ENCODE peak calls at places on chromosomes 1 and 21, in ten cellular contexts. H is HCT116; F is A549; M is SJSA1; O is aorta; D is psoas muscle; B is transverse colon; K is CD4-positive, CD25-positive, alpha-beta regulatory T cell; V is lower lobe of right lung; I is K562. T is an unnamed sample. For H3K4me1, the result is how much of the 10 kb centered on the place peaks cover.

GRCh38 chr1:184152502-184152901 is 101.0 kb downstream of the TSEN15 start:
- DNase-seq in V (no peak), K (no peak), I (no peak), H (no peak), M (peak), B (peak), O (peak), D (peak), F (no peak), T (no peak)

GRCh38 chr21:44755227-44755626 is 43.9 kb upstream of the TSPEAR start:
- DNase-seq in F (no peak), B (no peak), O (no peak), H (no peak), I (peak), M (no peak), K (no peak), V (no peak), D (no peak), T (no peak)

GRCh38 chr1:212415107-212415841 is 588 bp upstream of the PACC1 start:
- DNase-seq in M (no peak), O (no peak), H (no peak), I (peak), V (no peak), B (no peak), K (no peak), D (no peak), F (no peak), T (no peak)

GRCh38 chr1:7178741-7179140 is 393.5 kb downstream of the CAMTA1 start:
- DNase-seq in I (no peak), K (no peak), M (no peak), D (no peak), H (no peak), V (no peak), O (no peak), F (no peak), B (no peak), T (no peak)

GRCh38 chr1:34754878-34755637 is at the start of gene GJB5:
- DNase-seq in V (no peak), I (no peak), M (no peak), D (no peak), H (peak), K (no peak), B (peak), F (no peak), O (no peak), T (peak)

GRCh38 chr21:16492892-16493291 is 763.1 kb downstream of the USP25 start:
- DNase-seq in I (no peak), F (no peak), H (no peak), K (no peak), V (no peak), B (no peak), M (no peak), O (no peak), D (no peak), T (no peak)

GRCh38 chr21:45954271-45954670 is 27.3 kb upstream of the COL6A1 start:
- DNase-seq in M (no peak), B (no peak), D (no peak), H (no peak), F (no peak), O (peak), I (no peak), K (no peak), V (no peak), T (no peak)

GRCh38 chr1:184221087-184221486 is 165.7 kb upstream of the C1orf21 start:
- DNase-seq in V (no peak), M (no peak), K (no peak), I (no peak), B (no peak), F (no peak), O (no peak), D (no peak), H (no peak), T (no peak)

GRCh38 chr1:204615881-204616280 is 69.7 kb downstream of the LRRN2 start:
- DNase-seq in M (no peak), K (no peak), V (no peak), I (no peak), D (no peak), O (no peak), F (no peak), H (no peak), B (no peak), T (no peak)

GRCh38 chr1:30722175-30722537 is 1.2 kb downstream of the MATN1 start:
- DNase-seq in K (no peak), D (no peak), M (no peak), V (no peak), H (no peak), F (no peak), O (no peak), I (no peak), B (no peak), T (no peak)

GRCh38 chr1:92951141-92951582 is 10.1 kb downstream of the DIPK1A start:
- DNase-seq in D (no peak), F (peak), V (no peak), K (peak), I (peak), O (no peak), H (peak), M (peak), B (peak), T (no peak)

GRCh38 chr1:25095635-25096200 is 136.6 kb downstream of the SYF2 start:
- DNase-seq in O (no peak), H (no peak), K (no peak), B (no peak), D (no peak), V (no peak), M (no peak), F (no peak), I (no peak), T (no peak)

GRCh38 chr1:88519156-88519555 is 164.9 kb upstream of the PKN2 start:
- DNase-seq in I (no peak), V (no peak), O (no peak), H (no peak), K (no peak), D (no peak), B (no peak), M (no peak), F (no peak), T (no peak)

GRCh38 chr1:196590012-196590708 is 18.1 kb downstream of the KCNT2 start:
- DNase-seq in F (no peak), V (no peak), K (no peak), M (no peak), H (no peak), O (no peak), D (no peak), I (no peak), B (no peak), T (no peak)

GRCh38 chr1:197141556-197141955 is 4.9 kb downstream of the ASPM start:
- DNase-seq in V (no peak), F (no peak), M (no peak), K (no peak), D (no peak), I (no peak), O (no peak), B (no peak), H (no peak), T (no peak)

GRCh38 chr1:202283379-202283844 is 58.3 kb downstream of the UBE2T start:
- DNase-seq in K (no peak), O (no peak), B (no peak), D (no peak), H (peak), F (peak), V (no peak), I (no peak), M (peak), T (peak)

DNA sequence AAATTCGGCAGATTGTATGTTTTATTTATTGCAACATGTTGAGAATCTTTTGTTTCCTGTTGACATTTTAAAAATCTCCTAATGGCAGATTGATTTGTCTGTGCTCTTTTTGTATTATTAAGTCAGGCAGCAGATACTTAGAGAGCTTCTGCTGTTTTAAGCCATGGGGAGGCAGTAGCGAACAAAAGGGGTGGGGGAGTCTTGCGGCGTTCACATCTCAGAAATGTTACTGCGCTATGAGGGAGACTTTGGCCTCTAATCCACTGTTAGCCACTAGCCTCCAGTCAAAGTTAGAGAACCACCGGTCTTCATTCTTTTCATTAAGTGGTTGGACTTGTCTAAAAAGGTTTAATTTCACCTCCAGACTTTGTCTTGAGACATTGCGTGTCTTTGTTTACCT is 93.6 kb downstream of the DYRK1A start:
- DNase-seq in V (no peak), B (no peak), I (peak), M (no peak), F (peak), D (no peak), O (no peak), H (no peak), K (no peak), T (no peak)
- H3K4me1 ChIP-seq in V (half or more), B (half or more), I (under half), M (under half), F (half or more), D (half or more), O (under half), H (under half), K (half or more), T (under half)

DNA sequence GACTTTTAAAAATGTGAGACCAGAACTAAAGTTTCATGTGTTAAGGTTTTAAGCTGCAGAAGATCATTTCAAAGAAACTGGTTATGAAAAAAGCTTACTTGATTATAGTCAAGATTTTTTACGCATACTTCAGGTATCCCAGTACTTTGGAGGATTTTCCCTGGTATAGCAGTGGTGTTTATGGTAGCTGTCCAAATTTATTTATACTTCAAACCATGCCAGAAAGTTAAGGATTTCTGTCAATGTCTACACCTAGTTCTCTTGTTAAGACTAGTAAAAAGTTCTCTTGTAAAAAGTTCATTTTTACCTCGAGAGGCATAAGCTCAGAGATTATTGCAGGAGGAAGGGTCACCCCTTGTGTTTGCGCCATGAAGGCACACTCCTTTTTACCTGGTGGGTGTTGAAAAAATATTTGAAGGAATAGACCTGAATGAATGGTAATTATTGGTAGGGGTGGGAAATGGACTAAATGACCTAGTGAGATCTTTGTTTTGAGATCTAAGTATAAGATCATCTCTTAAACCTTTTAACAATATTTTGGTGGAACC is 2.8 kb downstream of the DYRK1A start:
- DNase-seq in H (no peak), O (no peak), M (peak), I (no peak), B (no peak), K (no peak), F (no peak), V (no peak), D (no peak), T (no peak)
- H3K4me1 ChIP-seq in H (half or more), O (under half), M (under half), I (under half), B (half or more), K (half or more), F (under half), V (half or more), D (half or more), T (under half)

DNA sequence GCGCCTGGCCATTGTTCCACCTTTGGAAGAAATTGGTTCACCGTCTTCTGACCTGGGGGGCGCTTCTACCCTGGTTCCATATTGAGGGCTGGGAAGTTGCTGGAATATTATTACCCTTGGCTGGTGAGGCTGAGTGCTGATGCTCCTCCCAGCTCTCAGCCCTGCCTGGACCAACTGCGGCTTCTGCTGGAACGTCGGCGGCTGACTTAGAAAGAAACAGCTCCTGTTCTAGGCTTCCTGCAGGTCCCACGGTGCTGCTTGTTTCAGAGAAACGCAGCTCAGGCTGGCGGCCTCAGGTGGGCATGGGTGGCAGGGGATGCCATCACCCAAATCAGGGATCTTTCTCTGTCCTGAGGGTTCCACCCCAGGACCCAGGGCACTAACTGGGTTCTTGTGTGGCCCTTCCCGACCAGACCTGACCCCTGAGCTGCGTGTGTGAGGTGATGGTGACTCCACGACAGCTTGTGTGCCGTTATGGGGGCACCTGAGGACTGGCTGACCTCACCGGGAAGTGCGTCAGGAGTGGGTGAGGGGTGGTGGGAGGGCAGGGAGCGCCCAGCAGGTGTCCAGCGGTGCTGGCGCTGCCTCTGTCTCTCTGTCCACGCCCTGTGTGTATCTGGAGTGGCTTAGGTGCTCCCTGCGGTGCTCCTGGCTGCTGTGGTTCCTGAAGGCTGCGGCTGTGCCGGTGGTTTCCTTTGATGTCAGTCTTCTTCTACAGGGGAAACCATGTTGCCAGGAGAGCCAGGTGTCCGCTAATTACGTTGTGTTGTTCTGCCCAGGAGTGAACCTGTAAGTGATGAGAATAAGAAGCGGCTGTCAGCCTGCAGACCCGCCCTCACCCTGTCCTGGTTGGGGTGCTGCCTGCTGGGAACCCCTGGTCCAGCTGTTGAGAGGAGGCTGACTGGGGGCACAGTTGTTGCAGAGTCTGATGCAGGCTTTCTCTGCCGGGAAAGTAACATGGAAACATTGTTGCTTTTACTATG is 8.9 kb downstream of the SKI start:
- DNase-seq in H (no peak), M (no peak), D (no peak), V (no peak), B (no peak), K (peak), I (no peak), O (peak), F (no peak), T (no peak)
- H3K4me1 ChIP-seq in H (under half), M (under half), D (half or more), V (half or more), B (half or more), K (half or more), I (half or more), O (under half), F (under half), T (under half)

DNA sequence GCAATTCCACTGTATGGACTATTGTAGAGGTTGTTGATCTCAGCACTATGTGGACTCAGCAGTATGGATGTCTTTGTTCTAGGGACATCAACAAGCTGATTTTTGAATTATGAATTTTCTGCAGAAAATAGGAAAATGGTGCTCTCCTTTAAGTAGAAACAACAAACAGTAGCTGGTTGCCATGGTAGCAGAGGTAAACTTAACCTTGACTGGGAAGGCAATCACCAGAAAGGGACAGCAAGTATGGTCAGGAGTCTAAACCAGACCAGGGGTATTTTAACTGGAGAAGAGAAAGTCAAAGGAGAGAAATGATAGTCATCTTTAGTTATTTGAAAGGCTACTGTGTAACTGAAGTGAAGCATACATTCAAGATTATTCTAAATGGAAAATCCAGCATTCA is 22.3 kb downstream of the WLS start:
- DNase-seq in M (no peak), V (no peak), I (no peak), B (no peak), D (no peak), F (no peak), O (no peak), H (no peak), K (no peak), T (no peak)
- H3K4me1 ChIP-seq in M (under half), V (half or more), I (under half), B (half or more), D (under half), F (under half), O (under half), H (under half), K (under half), T (under half)

GRCh38 chr1:36286802-36287201 is 19.4 kb upstream of the SH3D21 start:
- DNase-seq in D (no peak), F (no peak), O (no peak), K (no peak), I (no peak), B (no peak), H (no peak), V (no peak), M (no peak), T (no peak)
- H3K4me1 ChIP-seq in D (half or more), F (under half), O (under half), K (under half), I (under half), B (under half), H (under half), V (under half), M (under half), T (under half)

GRCh38 chr1:43273708-43274107 is 3.9 kb downstream of the TMEM125 start:
- DNase-seq in F (no peak), M (no peak), O (no peak), I (no peak), V (no peak), K (no peak), D (no peak), H (no peak), B (no peak), T (no peak)
- H3K4me1 ChIP-seq in F (under half), M (under half), O (under half), I (under half), V (under half), K (under half), D (under half), H (under half), B (under half), T (under half)

GRCh38 chr21:43735236-43736091 is 16.5 kb downstream of the PDXK start:
- DNase-seq in O (peak), K (no peak), D (no peak), M (no peak), B (no peak), V (no peak), I (no peak), F (no peak), H (no peak), T (no peak)

GRCh38 chr21:43734830-43735229 is 15.9 kb downstream of the PDXK start:
- DNase-seq in K (no peak), B (no peak), M (no peak), H (no peak), F (no peak), V (peak), I (no peak), O (peak), D (no peak), T (no peak)

GRCh38 chr21:43733529-43734071 is 14.7 kb downstream of the PDXK start:
- DNase-seq in M (no peak), H (no peak), D (no peak), K (no peak), O (peak), F (no peak), I (no peak), B (peak), V (no peak), T (no peak)

GRCh38 chr21:43733060-43733459 is 14.1 kb downstream of the PDXK start:
- DNase-seq in B (no peak), V (no peak), F (no peak), D (no peak), M (no peak), K (no peak), H (no peak), I (no peak), O (no peak), T (no peak)

GRCh38 chr21:43734131-43734634 is 15.3 kb downstream of the PDXK start:
- DNase-seq in D (no peak), V (no peak), O (peak), H (no peak), K (no peak), M (no peak), I (no peak), B (peak), F (no peak), T (no peak)
- H3K4me1 ChIP-seq in D (under half), V (half or more), O (under half), H (under half), K (under half), M (under half), I (half or more), B (half or more), F (half or more), T (under half)